ENCODE peak calls at places on chromosomes 4 and X, in seven cellular contexts. Z is GF-D8; P is small intestine; O is T-helper 1 cell; V is left ventricle myocardium superior; J is NCI-H2107; A is stimulated activated CD8-positive, alpha-beta memory T cell treated with anti-CD3 and anti-CD28 coated beads, Interleukin-12 subunit alpha, Interleukin-12 subunit beta, amount 100 ng/mL, for 1 hour. D is an unnamed sample.

GRCh38 chr4:63607186-63607872 is 801.9 kb downstream of the TECRL start:
- DNase-seq in Z (no peak), P (no peak), O (no peak), V (no peak), J (no peak), A (no peak), D (no peak)

GRCh38 chrX:794311-794710 is 163.7 kb downstream of the SHOX start:
- DNase-seq in Z (no peak), P (no peak), O (no peak), V (no peak), J (no peak), A (no peak), D (no peak)

GRCh38 chrX:11412715-11413623 is 119.8 kb downstream of the AMELX start:
- DNase-seq in Z (no peak), P (no peak), O (no peak), V (no peak), J (no peak), A (no peak), D (peak)

GRCh38 chr4:123786955-123787354 is 390.4 kb downstream of the SPRY1 start:
- DNase-seq in Z (no peak), P (peak), O (no peak), V (peak), J (no peak), A (no peak), D (peak)

GRCh38 chrX:31508338-31508737 is 436.5 kb upstream of the FTHL17 start:
- DNase-seq in Z (no peak), P (peak), O (no peak), V (no peak), J (no peak), A (no peak), D (peak)

GRCh38 chr4:4427478-4427870 is 40.6 kb downstream of the NSG1 start:
- DNase-seq in Z (no peak), P (no peak), O (no peak), V (no peak), J (no peak), A (no peak), D (no peak)

GRCh38 chrX:49226946-49227345 is 6.2 kb downstream of the CACNA1F start:
- DNase-seq in Z (no peak), P (peak), O (no peak), V (no peak), J (no peak), A (no peak), D (no peak)

GRCh38 chr4:185872747-185873380 is 60.9 kb upstream of the SORBS2 start:
- DNase-seq in Z (no peak), P (no peak), O (no peak), V (no peak), J (no peak), A (no peak), D (no peak)

GRCh38 chr4:42172391-42172790 is 19.9 kb upstream of the BEND4 start:
- DNase-seq in Z (no peak), P (no peak), O (no peak), V (no peak), J (no peak), A (no peak), D (no peak)

GRCh38 chr4:6463311-6464289 is 8.8 kb downstream of the PPP2R2C start:
- DNase-seq in Z (no peak), P (no peak), O (no peak), V (no peak), J (no peak), A (no peak), D (no peak)

GRCh38 chrX:150503898-150504219 is 64.6 kb upstream of the MTM1 start:
- DNase-seq in Z (no peak), P (peak), O (no peak), V (no peak), J (no peak), A (no peak), D (peak)

GRCh38 chr4:1472911-1473518 is 66.8 kb upstream of the NKX1-1 start:
- DNase-seq in Z (no peak), P (no peak), O (no peak), V (peak), J (no peak), A (no peak), D (no peak)

GRCh38 chr4:9765091-9765490 is 16.3 kb upstream of the DRD5 start:
- DNase-seq in Z (no peak), P (peak), O (no peak), V (peak), J (no peak), A (no peak), D (no peak)

GRCh38 chrX:8845060-8845459 is 43.9 kb upstream of the FAM9A start:
- DNase-seq in Z (no peak), P (no peak), O (no peak), V (no peak), J (no peak), A (no peak), D (peak)

GRCh38 chr4:16835597-16836247 is 62.7 kb downstream of the LDB2 start:
- DNase-seq in Z (no peak), P (no peak), O (no peak), V (no peak), J (no peak), A (no peak), D (no peak)

GRCh38 chrX:119887721-119888425 is 7.8 kb upstream of the AKAP14 start:
- DNase-seq in Z (no peak), P (peak), O (peak), V (peak), J (no peak), A (peak), D (peak)

GRCh38 chr4:54542540-54543041 is 115.2 kb upstream of the KIT start:
- DNase-seq in Z (no peak), P (no peak), O (no peak), V (no peak), J (no peak), A (no peak), D (no peak)

GRCh38 chr4:19408488-19408887 is 843.2 kb upstream of the SLIT2 start:
- DNase-seq in Z (no peak), P (no peak), O (no peak), V (no peak), J (no peak), A (no peak), D (no peak)

GRCh38 chr4:138078264-138078663 is 163.9 kb downstream of the SLC7A11 start:
- DNase-seq in Z (no peak), P (peak), O (no peak), V (no peak), J (no peak), A (no peak), D (no peak)

GRCh38 chr4:36332023-36332781 is 50.8 kb downstream of the DTHD1 start:
- DNase-seq in Z (no peak), P (no peak), O (no peak), V (no peak), J (no peak), A (no peak), D (no peak)

GRCh38 chrX:79515529-79515928 is 148.4 kb upstream of the ITM2A start:
- DNase-seq in Z (no peak), P (no peak), O (no peak), V (no peak), J (no peak), A (no peak), D (no peak)

GRCh38 chr4:87973283-87974169 is 2.0 kb upstream of the SPP1 start:
- DNase-seq in Z (peak), P (peak), O (no peak), V (peak), J (peak), A (peak), D (peak)

GRCh38 chr4:164856396-164856795 is 20.6 kb upstream of the APELA start:
- DNase-seq in Z (no peak), P (no peak), O (no peak), V (no peak), J (no peak), A (no peak), D (no peak)

GRCh38 chr4:610411-611261 is 14.7 kb upstream of the PDE6B start:
- DNase-seq in Z (no peak), P (peak), O (no peak), V (no peak), J (no peak), A (no peak), D (peak)

GRCh38 chrX:120485562-120486520 is 16.7 kb upstream of the LAMP2 start:
- DNase-seq in Z (peak), P (peak), O (peak), V (peak), J (peak), A (no peak), D (peak)

GRCh38 chr4:183142566-183143545 is 43.8 kb downstream of the WWC2 start:
- DNase-seq in Z (no peak), P (no peak), O (no peak), V (peak), J (no peak), A (no peak), D (peak)

GRCh38 chr4:144820115-144820514 is 174.2 kb downstream of the HHIP start:
- DNase-seq in Z (no peak), P (no peak), O (no peak), V (no peak), J (no peak), A (no peak), D (no peak)

GRCh38 chrX:50770702-50771101 is 43.3 kb downstream of the SHROOM4 start:
- DNase-seq in Z (no peak), P (peak), O (no peak), V (no peak), J (no peak), A (no peak), D (no peak)

D was measured in MG63.